ENCODE peak calls at places on chromosome 6, in nine cellular contexts. R, T, A, E, Y, X, Z, I and U are unnamed samples.

GRCh38 chr6:34601706-34602105 is 45.6 kb upstream of the SPDEF start:
- DNase-seq in I (no peak), E (no peak), R (no peak), T (peak; percentile 61), Y (no peak), X (peak; percentile 10), Z (no peak), A (peak; percentile 47), U (no peak)

GRCh38 chr6:53377793-53378192 is 29.0 kb upstream of the ELOVL5 start:
- DNase-seq in T (no peak), Y (no peak), R (no peak), E (no peak), I (no peak), Z (no peak), X (no peak), A (no peak), U (no peak)

GRCh38 chr6:122817362-122817761 is 28.3 kb downstream of the SMPDL3A start:
- DNase-seq in E (no peak), X (peak; percentile 57), R (no peak), I (no peak), T (no peak), A (no peak), Z (no peak), Y (no peak), U (no peak)

GRCh38 chr6:169955796-169956493 is 204.5 kb downstream of the ERMARD start:
- DNase-seq in T (no peak), Y (no peak), Z (no peak), I (no peak), R (no peak), A (no peak), E (no peak), X (no peak), U (no peak)

GRCh38 chr6:38302081-38302480 is 337.6 kb downstream of the BTBD9 start:
- DNase-seq in E (no peak), Z (no peak), A (no peak), X (no peak), T (no peak), R (no peak), Y (peak; percentile 24), I (no peak), U (no peak)

GRCh38 chr6:79313254-79313653 is 78.8 kb upstream of the HMGN3 start:
- DNase-seq in Z (no peak), X (no peak), E (no peak), I (no peak), Y (no peak), T (no peak), R (no peak), A (no peak), U (no peak)

GRCh38 chr6:75244063-75244575 is 518 bp upstream of the COX7A2 start:
- DNase-seq in T (no peak), E (no peak), Y (no peak), X (no peak), R (no peak), Z (no peak), A (no peak), I (no peak), U (no peak)

GRCh38 chr6:111406200-111406711 is 76.8 kb downstream of the REV3L start:
- DNase-seq in T (no peak), X (no peak), R (no peak), I (no peak), Z (no peak), A (no peak), E (no peak), Y (no peak), U (no peak)

GRCh38 chr6:43968110-43968965 is 158.9 kb downstream of the MRPL14 start:
- DNase-seq in X (no peak), Z (no peak), T (no peak), I (no peak), R (no peak), A (no peak), E (no peak), Y (no peak), U (no peak)

GRCh38 chr6:43791752-43792422 is 21.9 kb downstream of the VEGFA start:
- DNase-seq in T (no peak), X (no peak), Y (no peak), R (no peak), Z (no peak), I (no peak), A (no peak), E (no peak), U (no peak)

GRCh38 chr6:83216806-83217205 is 23.6 kb downstream of the RWDD2A start:
- DNase-seq in T (no peak), A (no peak), E (no peak), X (no peak), I (no peak), Y (peak; percentile 25), R (no peak), Z (no peak), U (no peak)

GRCh38 chr6:26329763-26330511 is 35.1 kb upstream of the BTN3A2 start:
- DNase-seq in E (no peak), X (peak; percentile 77), R (peak; percentile 41), Y (peak; percentile 53), I (peak; percentile 63), T (no peak), A (no peak), Z (no peak), U (no peak)

GRCh38 chr6:15754035-15754705 is 91.3 kb upstream of the DTNBP1 start:
- DNase-seq in Y (peak; percentile 36), R (no peak), X (no peak), T (no peak), E (no peak), A (no peak), Z (no peak), I (peak; percentile 40), U (no peak)

GRCh38 chr6:47603995-47604394 is 94.4 kb upstream of the ADGRF4 start:
- DNase-seq in E (no peak), T (no peak), Y (no peak), X (no peak), Z (no peak), I (no peak), R (no peak), A (no peak), U (no peak)

GRCh38 chr6:12482386-12482785 is 192.2 kb downstream of the EDN1 start:
- DNase-seq in Z (no peak), R (no peak), X (no peak), I (no peak), Y (no peak), A (no peak), E (no peak), T (no peak), U (no peak)

GRCh38 chr6:168024951-168025510 is 27.6 kb downstream of the KIF25 start:
- DNase-seq in T (no peak), A (no peak), X (no peak), R (no peak), Z (no peak), I (no peak), E (no peak), Y (no peak), U (no peak)

GRCh38 chr6:100126682-100127484 is 132.9 kb upstream of the MCHR2 start:
- DNase-seq in X (peak; percentile 8), R (no peak), A (no peak), I (no peak), Z (no peak), Y (no peak), E (no peak), T (no peak), U (no peak)

GRCh38 chr6:53573299-53573698 is 28.4 kb upstream of the GCLC start:
- DNase-seq in Y (no peak), R (no peak), I (no peak), E (no peak), X (peak; percentile 15), T (no peak), Z (no peak), A (no peak), U (no peak)

GRCh38 chr6:17497701-17498100 is 102.4 kb upstream of the FAM8A1 start:
- DNase-seq in R (no peak), T (peak; percentile 90), Z (no peak), X (peak; percentile 69), E (no peak), A (no peak), Y (no peak), I (no peak), U (no peak)

GRCh38 chr6:2763876-2764540 is 1.2 kb upstream of the WRNIP1 start:
- DNase-seq in E (no peak), Z (no peak), Y (no peak), I (no peak), R (no peak), X (no peak), A (peak; percentile 59), T (no peak), U (no peak)

GRCh38 chr6:33147807-33148666 is 44.2 kb downstream of the COL11A2 start:
- DNase-seq in I (peak; percentile 51), T (no peak), R (no peak), A (no peak), Z (no peak), X (no peak), Y (peak; percentile 18), E (no peak), U (no peak)

GRCh38 chr6:35096129-35096852 is 44.8 kb downstream of the TCP11 start:
- DNase-seq in X (peak; percentile 53), Z (peak; percentile 38), A (no peak), R (no peak), T (peak; percentile 42), I (peak; percentile 66), Y (peak; percentile 79), E (no peak), U (peak; percentile 39)

GRCh38 chr6:136547336-136547735 is 2.9 kb downstream of the MAP7 start:
- DNase-seq in I (peak; percentile 59), Y (no peak), T (peak; percentile 39), A (no peak), X (peak; percentile 10), Z (no peak), E (no peak), R (no peak), U (no peak)

GRCh38 chr6:125790403-125791150 is at the start of gene NCOA7:
- DNase-seq in Z (no peak), R (peak; percentile 44), A (peak; percentile 87), E (peak; percentile 72), I (peak; percentile 70), X (peak; percentile 33), T (peak; percentile 54), Y (peak; percentile 48), U (peak; percentile 43)

GRCh38 chr6:106309766-106310373 is 15.7 kb downstream of the ATG5 start:
- DNase-seq in T (no peak), I (peak; percentile 42), R (no peak), A (no peak), Z (no peak), Y (no peak), E (no peak), X (no peak), U (no peak)

GRCh38 chr6:74742793-74743508 is 462.9 kb downstream of the COL12A1 start:
- DNase-seq in Z (no peak), A (no peak), I (no peak), E (no peak), X (no peak), R (no peak), T (no peak), Y (no peak), U (no peak)

GRCh38 chr6:12653396-12653910 is 63.1 kb upstream of the PHACTR1 start:
- DNase-seq in I (no peak), Z (no peak), A (no peak), X (no peak), E (no peak), Y (no peak), R (no peak), T (no peak), U (no peak)

GRCh38 chr6:81401970-81402690 is 350.4 kb downstream of the TENT5A start:
- DNase-seq in E (no peak), A (no peak), Y (peak; percentile 22), X (no peak), I (peak; percentile 73), T (no peak), R (no peak), Z (no peak), U (no peak)